ENCODE peak calls at places on chromosomes 3 and 15, in six cellular contexts. H, M, X, L, K and N are unnamed samples.

GRCh38 chr3:173930251-173930650 is 532.7 kb downstream of the NLGN1 start:
- DNase-seq in H (no peak), M (no peak), X (no peak), L (no peak), K (no peak), N (no peak)

GRCh38 chr15:71083349-71083748 is 31.9 kb upstream of the THSD4 start:
- DNase-seq in H (no peak), M (peak), X (no peak), L (no peak), K (no peak), N (no peak)

GRCh38 chr3:109257269-109257668 is 59.0 kb downstream of the DPPA2 start:
- DNase-seq in H (no peak), M (peak), X (no peak), L (no peak), K (no peak), N (no peak)

GRCh38 chr15:36469567-36469966 is 109.9 kb upstream of the CDIN1 start:
- DNase-seq in H (no peak), M (no peak), X (no peak), L (no peak), K (no peak), N (no peak)

GRCh38 chr3:41318520-41318919 is 119.2 kb downstream of the CTNNB1 start:
- DNase-seq in H (no peak), M (no peak), X (no peak), L (peak), K (no peak), N (no peak)

GRCh38 chr15:37907136-37907535 is 27.3 kb upstream of the TMCO5A start:
- DNase-seq in H (no peak), M (no peak), X (no peak), L (no peak), K (no peak), N (no peak)

GRCh38 chr3:113223831-113224240 is 12.5 kb downstream of the BOC start:
- DNase-seq in H (no peak), M (no peak), X (no peak), L (no peak), K (no peak), N (peak)

GRCh38 chr3:170840291-170840859 is 29.6 kb downstream of the RPL22L1 start:
- DNase-seq in H (no peak), M (peak), X (no peak), L (no peak), K (no peak), N (no peak)

GRCh38 chr15:90557651-90558084 is 27.9 kb downstream of the CRTC3 start:
- DNase-seq in H (no peak), M (peak), X (peak), L (no peak), K (no peak), N (no peak)

GRCh38 chr15:66483131-66483566 is 14.4 kb downstream of the SNAPC5 start:
- DNase-seq in H (no peak), M (no peak), X (no peak), L (no peak), K (no peak), N (peak)

GRCh38 chr3:167840247-167840646 is 104.7 kb downstream of the SERPINI1 start:
- DNase-seq in H (no peak), M (no peak), X (no peak), L (no peak), K (no peak), N (no peak)

GRCh38 chr3:152574461-152575079 is 260.4 kb upstream of the P2RY1 start:
- DNase-seq in H (peak), M (peak), X (peak), L (peak), K (peak), N (peak)

GRCh38 chr3:33385423-33385822 is 54.8 kb downstream of the UBP1 start:
- DNase-seq in H (no peak), M (no peak), X (peak), L (no peak), K (no peak), N (peak)

GRCh38 chr3:66483006-66483928 is 17.6 kb downstream of the LRIG1 start:
- DNase-seq in H (no peak), M (peak), X (no peak), L (no peak), K (no peak), N (no peak)

GRCh38 chr3:123789160-123789559 is 95.0 kb downstream of the MYLK start:
- DNase-seq in H (no peak), M (no peak), X (no peak), L (no peak), K (no peak), N (no peak)

GRCh38 chr3:132730891-132731580 is 8.8 kb upstream of the NPHP3 start:
- DNase-seq in H (peak), M (peak), X (peak), L (peak), K (no peak), N (peak)

GRCh38 chr15:47505712-47506542 is 211.4 kb upstream of the SEMA6D start:
- DNase-seq in H (no peak), M (peak), X (no peak), L (no peak), K (no peak), N (no peak)

GRCh38 chr3:143751643-143752178 is 96.6 kb downstream of the SLC9A9 start:
- DNase-seq in H (no peak), M (no peak), X (no peak), L (no peak), K (peak), N (no peak)

GRCh38 chr3:190001426-190001825 is 119.3 kb downstream of the P3H2 start:
- DNase-seq in H (no peak), M (no peak), X (no peak), L (no peak), K (no peak), N (no peak)

GRCh38 chr15:63942486-63943365 is 103.6 kb downstream of the DAPK2 start:
- DNase-seq in H (no peak), M (no peak), X (peak), L (no peak), K (peak), N (no peak)

GRCh38 chr3:73535137-73535536 is 89.6 kb downstream of the PDZRN3 start:
- DNase-seq in H (no peak), M (no peak), X (no peak), L (no peak), K (no peak), N (no peak)

GRCh38 chr3:69370156-69370944 is 15.5 kb downstream of the FRMD4B start:
- DNase-seq in H (no peak), M (peak), X (no peak), L (no peak), K (no peak), N (peak)

GRCh38 chr15:39583586-39584265 is 2.8 kb downstream of the THBS1 start:
- DNase-seq in H (peak), M (peak), X (peak), L (peak), K (no peak), N (peak)

GRCh38 chr15:71094137-71094536 is 21.1 kb upstream of the THSD4 start:
- DNase-seq in H (no peak), M (no peak), X (no peak), L (no peak), K (no peak), N (no peak)

GRCh38 chr15:63044077-63044644 is 1.6 kb downstream of the TPM1 start:
- DNase-seq in H (no peak), M (no peak), X (no peak), L (no peak), K (no peak), N (no peak)

GRCh38 chr15:72685925-72686794 is at the start of the genes BBS4 and HIGD2B:
- DNase-seq in H (peak), M (peak), X (peak), L (peak), K (peak), N (peak)

GRCh38 chr3:64655160-64655559 is 32.6 kb downstream of the ADAMTS9 start:
- DNase-seq in H (no peak), M (no peak), X (no peak), L (no peak), K (no peak), N (no peak)

GRCh38 chr3:46233194-46233593 is 9.1 kb upstream of the CCR3 start:
- DNase-seq in H (no peak), M (no peak), X (no peak), L (no peak), K (no peak), N (no peak)

GRCh38 chr3:26376131-26376530 is 246.4 kb upstream of the LRRC3B start:
- DNase-seq in H (no peak), M (no peak), X (no peak), L (no peak), K (no peak), N (no peak)

GRCh38 chr15:28894631-28895030 is 8.9 kb downstream of the APBA2 start:
- DNase-seq in H (no peak), M (no peak), X (no peak), L (no peak), K (no peak), N (no peak)

GRCh38 chr3:29385056-29385455 is 104.2 kb downstream of the RBMS3 start:
- DNase-seq in H (no peak), M (no peak), X (no peak), L (no peak), K (no peak), N (no peak)

GRCh38 chr15:67812232-67812631 is 13.1 kb upstream of the SKOR1 start:
- DNase-seq in H (no peak), M (no peak), X (no peak), L (no peak), K (no peak), N (no peak)

GRCh38 chr15:31598620-31599019 is 272.0 kb downstream of the KLF13 start:
- DNase-seq in H (no peak), M (no peak), X (peak), L (peak), K (no peak), N (no peak)

GRCh38 chr3:18372786-18373405 is 52.2 kb downstream of the SATB1 start:
- DNase-seq in H (no peak), M (no peak), X (no peak), L (no peak), K (no peak), N (no peak)

GRCh38 chr3:126112531-126113237 is 28.8 kb upstream of the SLC41A3 start:
- DNase-seq in H (no peak), M (no peak), X (no peak), L (no peak), K (no peak), N (no peak)

GRCh38 chr3:126111566-126112475 is 27.9 kb upstream of the SLC41A3 start:
- DNase-seq in H (no peak), M (no peak), X (no peak), L (no peak), K (no peak), N (no peak)

GRCh38 chr3:126114406-126115386 is 30.8 kb upstream of the SLC41A3 start:
- DNase-seq in H (no peak), M (no peak), X (no peak), L (no peak), K (no peak), N (no peak)

GRCh38 chr3:126113238-126113555 is 29.3 kb upstream of the SLC41A3 start:
- DNase-seq in H (no peak), M (no peak), X (no peak), L (no peak), K (no peak), N (no peak)

GRCh38 chr3:126113733-126114132 is 29.8 kb upstream of the SLC41A3 start:
- DNase-seq in H (peak), M (no peak), X (peak), L (no peak), K (no peak), N (no peak)
- TF ChIP-seq CTCF in H (no peak), M (peak), X (peak), L (peak), K (peak), N (no peak)

GRCh38 chr3:52471371-52472238 is 16.2 kb downstream of the NISCH start:
- DNase-seq in H (peak), M (peak), X (peak), L (no peak), K (no peak), N (peak)

GRCh38 chr3:52470920-52471319 is 15.5 kb downstream of the NISCH start:
- DNase-seq in H (no peak), M (no peak), X (no peak), L (no peak), K (no peak), N (no peak)

GRCh38 chr3:52468336-52468735 is 12.9 kb downstream of the NISCH start:
- DNase-seq in H (no peak), M (no peak), X (no peak), L (no peak), K (no peak), N (peak)

GRCh38 chr3:52472239-52472783 is 16.9 kb downstream of the NISCH start:
- DNase-seq in H (no peak), M (no peak), X (no peak), L (no peak), K (no peak), N (no peak)

DNA sequence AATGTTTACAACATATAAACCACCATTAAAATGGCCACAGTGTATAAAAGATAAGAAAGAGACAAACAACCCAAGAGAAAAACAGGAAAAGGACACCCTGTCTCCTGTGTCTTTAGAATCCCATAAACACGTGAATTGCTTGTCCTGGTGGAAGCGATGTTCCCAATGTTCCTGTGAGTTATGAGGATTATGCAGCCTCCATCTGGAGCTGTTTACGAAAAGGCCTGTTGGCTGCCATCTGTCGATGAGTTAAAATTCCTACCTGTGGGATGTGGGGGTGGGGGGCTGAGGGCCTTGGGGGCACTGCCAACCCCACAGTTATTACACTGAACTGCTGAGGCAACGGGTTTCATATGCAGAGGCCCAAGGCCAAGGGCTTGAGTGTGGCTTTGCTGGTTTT is 13.6 kb downstream of the NISCH start:
- DNase-seq in H (no peak), M (peak), X (no peak), L (no peak), K (no peak), N (no peak)
- TF ChIP-seq MYC in H (no peak), M (no peak), X (no peak), L (no peak), K (no peak), N (no peak)

DNA sequence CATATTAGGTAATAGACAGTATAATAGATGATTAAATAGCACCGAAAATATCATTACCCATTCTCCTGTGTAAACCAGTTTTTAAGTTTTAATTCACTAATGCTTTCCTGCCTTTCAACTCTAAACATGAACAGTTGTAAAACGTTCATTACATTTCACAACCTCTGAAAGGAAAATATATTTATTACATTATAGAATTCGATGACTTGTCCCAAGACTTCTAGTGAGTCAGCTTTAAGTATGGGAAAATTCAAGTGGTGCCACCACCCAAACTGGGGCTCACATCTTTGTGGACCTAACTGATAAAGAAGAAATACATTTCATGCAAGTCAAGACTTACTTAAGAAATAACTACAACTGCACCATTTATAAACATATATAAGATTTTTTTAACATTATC is 2.0 kb downstream of the TRIM59 start:
- DNase-seq in H (no peak), M (peak), X (peak), L (no peak), K (no peak), N (no peak)
- H3K4me3 ChIP-seq in H (peak), M (no peak), X (peak), L (no peak), K (peak), N (no peak)

GRCh38 chr3:182148360-182148759 is 436.6 kb downstream of the SOX2 start:
- DNase-seq in H (no peak), M (no peak), X (no peak), L (peak), K (no peak), N (no peak)

GRCh38 chr3:182139627-182140357 is 428.1 kb downstream of the SOX2 start:
- DNase-seq in H (no peak), M (no peak), X (no peak), L (no peak), K (no peak), N (no peak)

GRCh38 chr3:182143903-182144302 is 432.2 kb downstream of the SOX2 start:
- DNase-seq in H (no peak), M (no peak), X (no peak), L (no peak), K (no peak), N (no peak)

GRCh38 chr3:182138388-182138787 is 426.7 kb downstream of the SOX2 start:
- DNase-seq in H (no peak), M (no peak), X (no peak), L (no peak), K (no peak), N (no peak)

GRCh38 chr3:182142928-182143327 is 431.2 kb downstream of the SOX2 start:
- DNase-seq in H (no peak), M (no peak), X (no peak), L (no peak), K (no peak), N (no peak)
- TF ChIP-seq CTCF in H (no peak), M (no peak), X (no peak), L (no peak), K (no peak), N (no peak)

GRCh38 chr3:55481067-55481917 is 5.8 kb downstream of the WNT5A start:
- DNase-seq in H (no peak), M (no peak), X (no peak), L (no peak), K (no peak), N (no peak)

GRCh38 chr3:55473788-55474187 is 13.3 kb downstream of the WNT5A start:
- DNase-seq in H (no peak), M (no peak), X (no peak), L (no peak), K (no peak), N (no peak)

GRCh38 chr3:55477306-55478010 is 9.6 kb downstream of the WNT5A start:
- DNase-seq in H (no peak), M (no peak), X (no peak), L (no peak), K (no peak), N (no peak)

GRCh38 chr3:55474213-55474632 is 12.9 kb downstream of the WNT5A start:
- DNase-seq in H (no peak), M (no peak), X (no peak), L (no peak), K (no peak), N (no peak)

DNA sequence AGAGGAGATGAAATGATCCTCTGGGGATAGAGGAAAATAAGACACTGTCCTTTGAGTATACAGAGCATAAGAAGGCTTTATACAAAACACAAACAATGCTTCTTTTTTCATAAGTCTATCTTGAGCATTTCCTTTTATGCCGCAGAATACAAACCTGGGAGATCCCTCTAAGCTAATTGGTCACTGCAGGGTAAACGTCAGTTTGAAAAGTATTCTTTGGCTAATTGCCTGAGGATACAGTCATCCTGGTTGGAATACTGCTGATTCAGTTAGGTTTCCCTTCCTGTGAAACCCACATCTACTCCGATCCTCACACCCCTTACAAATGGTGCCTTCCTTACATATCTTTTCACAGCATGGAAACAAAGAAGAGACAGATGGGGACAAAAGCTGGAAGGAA is 10.6 kb downstream of the WNT5A start:
- DNase-seq in H (no peak), M (no peak), X (no peak), L (no peak), K (no peak), N (no peak)
- TF ChIP-seq MYC in H (no peak), M (no peak), X (no peak), L (no peak), K (no peak), N (no peak)

GRCh38 chr3:40196966-40197365 is 112.5 kb upstream of the EIF1B start:
- DNase-seq in H (no peak), M (no peak), X (no peak), L (no peak), K (no peak), N (no peak)

GRCh38 chr3:40206522-40206921 is 103.0 kb upstream of the EIF1B start:
- DNase-seq in H (no peak), M (no peak), X (no peak), L (no peak), K (no peak), N (no peak)

GRCh38 chr3:40201770-40202169 is 107.7 kb upstream of the EIF1B start:
- DNase-seq in H (no peak), M (no peak), X (no peak), L (no peak), K (no peak), N (no peak)

DNA sequence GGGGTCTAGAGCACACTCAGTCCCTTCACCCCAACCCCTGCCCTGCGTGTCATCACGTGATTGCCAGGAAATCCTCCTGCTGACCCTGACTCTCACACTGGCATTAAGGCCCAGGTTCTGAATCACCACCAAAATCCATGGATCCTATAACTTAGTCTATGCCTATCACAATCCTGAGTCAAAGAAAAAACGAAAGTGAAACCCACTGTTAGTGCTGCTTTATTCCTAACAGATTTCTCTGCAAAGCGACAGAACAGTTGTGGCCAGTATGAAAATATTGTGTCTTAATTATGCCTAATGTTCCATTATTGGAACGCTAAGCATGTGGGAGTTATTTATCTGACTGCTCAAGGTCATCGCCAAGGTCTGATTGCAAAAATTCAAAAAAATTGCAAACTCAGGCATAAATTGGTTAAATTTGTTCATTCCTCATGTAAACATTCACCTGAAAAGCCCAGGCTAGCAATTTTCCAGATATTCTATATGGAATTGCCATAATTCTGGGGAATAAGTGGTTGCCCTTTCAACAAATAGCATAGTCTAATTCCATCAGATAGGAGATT is 108.7 kb upstream of the EIF1B start:
- DNase-seq in H (no peak), M (no peak), X (no peak), L (no peak), K (no peak), N (no peak)
- H3K4me3 ChIP-seq in H (no peak), M (no peak), X (no peak), L (no peak), K (no peak), N (no peak)